ENCODE peak calls at places on chromosome 16, in six cellular contexts. E, V, C, R, G and X are unnamed samples.

GRCh38 chr16:74726736-74727135 is 26.1 kb upstream of the MLKL start:
- DNase-seq in E (peak), V (no peak), C (no peak), R (no peak), G (peak), X (no peak)

GRCh38 chr16:59878999-59879398 is 1144.9 kb upstream of the GOT2 start:
- DNase-seq in C (no peak), G (no peak), E (no peak), V (peak), R (no peak), X (no peak)

GRCh38 chr16:535446-536405 is 8.2 kb downstream of the CAPN15 start:
- DNase-seq in E (no peak), V (peak), G (peak), R (peak), C (peak), X (peak)

GRCh38 chr16:86616906-86617305 is 38.6 kb downstream of the FOXL1 start:
- DNase-seq in E (no peak), C (no peak), V (no peak), R (no peak), G (no peak), X (no peak)

GRCh38 chr16:11398851-11399250 is 53.6 kb downstream of the RMI2 start:
- DNase-seq in R (no peak), V (no peak), C (no peak), E (no peak), G (no peak), X (no peak)

GRCh38 chr16:75591001-75591852 is 25.0 kb downstream of the GABARAPL2 start:
- DNase-seq in C (peak), E (no peak), V (peak), R (peak), G (peak), X (peak)

GRCh38 chr16:79282806-79283205 is 317.7 kb downstream of the MAF start:
- DNase-seq in C (no peak), G (no peak), R (no peak), E (no peak), V (no peak), X (no peak)

GRCh38 chr16:4203748-4204147 is 38.1 kb downstream of the SRL start:
- DNase-seq in G (no peak), E (no peak), R (no peak), V (no peak), C (no peak), X (no peak)

GRCh38 chr16:10828851-10829331 is 10.3 kb upstream of the TVP23A start:
- DNase-seq in V (peak), E (no peak), G (peak), R (peak), C (peak), X (peak)

GRCh38 chr16:88706965-88707871 is 915 bp downstream of the CTU2 start:
- DNase-seq in V (no peak), G (no peak), R (no peak), E (no peak), C (no peak), X (no peak)

GRCh38 chr16:85593503-85594195 is 19.5 kb upstream of the GSE1 start:
- DNase-seq in V (no peak), G (no peak), R (no peak), C (no peak), E (no peak), X (no peak)

GRCh38 chr16:46822270-46822669 is 8.7 kb downstream of the C16orf87 start:
- DNase-seq in R (peak), V (no peak), E (no peak), C (no peak), G (peak), X (peak)

GRCh38 chr16:756428-756827 is 4.1 kb upstream of the MSLN start:
- DNase-seq in V (peak), C (no peak), E (no peak), R (no peak), G (no peak), X (no peak)

GRCh38 chr16:58843675-58844074 is 109.6 kb upstream of the GOT2 start:
- DNase-seq in R (peak), C (peak), G (peak), E (no peak), V (peak), X (peak)

GRCh38 chr16:3009568-3010390 is 2.9 kb upstream of the CLDN9 start:
- DNase-seq in E (no peak), G (no peak), V (peak), C (no peak), R (no peak), X (no peak)

GRCh38 chr16:89141884-89142267 is 29.7 kb upstream of the CDH15 start:
- DNase-seq in V (no peak), E (no peak), C (no peak), R (no peak), G (no peak), X (no peak)

GRCh38 chr16:80231888-80232287 is 308.9 kb upstream of the DYNLRB2 start:
- DNase-seq in E (no peak), G (peak), V (peak), R (peak), C (peak), X (peak)

GRCh38 chr16:29148867-29149272 is 164.0 kb downstream of the LAT start:
- DNase-seq in G (no peak), E (no peak), C (no peak), R (no peak), V (no peak), X (no peak)